ENCODE peak calls at places on chromosomes 1 and 21, in four cellular contexts. Y, V, D and G are unnamed samples.

GRCh38 chr21:45423201-45423955 is 18.4 kb downstream of the COL18A1 start:
- DNase-seq in D (no peak), Y (peak), V (no peak), G (no peak)

GRCh38 chr1:67149179-67149770 is 14.5 kb upstream of the C1orf141 start:
- DNase-seq in D (peak), Y (peak), V (peak), G (no peak)

GRCh38 chr1:204880906-204881305 is 10.2 kb downstream of the NFASC start:
- DNase-seq in D (no peak), Y (no peak), V (no peak), G (no peak)

GRCh38 chr21:43603230-43603626 is 56.1 kb downstream of the HSF2BP start:
- DNase-seq in Y (no peak), V (no peak), D (no peak), G (no peak)

GRCh38 chr21:16046625-16047340 is 317.0 kb downstream of the USP25 start:
- DNase-seq in D (peak), V (peak), Y (no peak), G (no peak)

GRCh38 chr1:78483903-78484302 is 6.9 kb upstream of the PTGFR start:
- DNase-seq in D (no peak), Y (peak), V (no peak), G (no peak)

GRCh38 chr1:211018690-211019089 is 115.3 kb downstream of the KCNH1 start:
- DNase-seq in Y (no peak), V (no peak), D (no peak), G (no peak)

GRCh38 chr1:207499573-207499972 is 3.6 kb downstream of the CR1 start:
- DNase-seq in D (peak), Y (peak), V (peak), G (no peak)

GRCh38 chr1:165891461-165891860 is 64.0 kb downstream of the UCK2 start:
- DNase-seq in Y (no peak), D (peak), V (no peak), G (no peak)

GRCh38 chr1:32031578-32032286 is 18.1 kb downstream of the KHDRBS1 start:
- DNase-seq in Y (no peak), D (peak), V (peak), G (no peak)

GRCh38 chr21:28640326-28640725 is 352.4 kb downstream of the LTN1 start:
- DNase-seq in D (no peak), Y (no peak), V (no peak), G (no peak)

GRCh38 chr1:214550339-214551051 is 907 bp downstream of the PTPN14 start:
- DNase-seq in D (peak), V (peak), Y (peak), G (no peak)
- TF ChIP-seq CTCF in D (no peak), V (no peak), Y (no peak), G (no peak)

GRCh38 chr1:162635418-162635817 is 3.2 kb downstream of the DDR2 start:
- DNase-seq in D (no peak), Y (no peak), V (no peak), G (no peak)

GRCh38 chr1:162632234-162632666 is at the start of gene DDR2:
- DNase-seq in Y (no peak), D (peak), V (no peak), G (no peak)

GRCh38 chr1:162632743-162633326 is 571 bp downstream of the DDR2 start:
- DNase-seq in V (no peak), D (peak), Y (no peak), G (no peak)

GRCh38 chr1:162631546-162632233 is 574 bp upstream of the DDR2 start:
- DNase-seq in Y (peak), D (peak), V (no peak), G (no peak)

GRCh38 chr1:162633327-162633762 is 1.1 kb downstream of the DDR2 start:
- DNase-seq in Y (no peak), D (peak), V (no peak), G (no peak)
- TF ChIP-seq CTCF in Y (no peak), D (peak), V (no peak), G (no peak)

GRCh38 chr1:235919797-235920475 is 53.2 kb upstream of the LYST start:
- DNase-seq in V (peak), D (peak), Y (no peak), G (no peak)
- TF ChIP-seq CTCF in V (no peak), D (no peak), Y (no peak), G (no peak)

GRCh38 chr1:170666661-170667060 is 2.7 kb downstream of the PRRX1 start:
- DNase-seq in Y (peak), V (no peak), D (peak), G (no peak)

GRCh38 chr1:170663441-170664282 is at the start of gene PRRX1:
- DNase-seq in Y (no peak), D (peak), V (no peak), G (no peak)

GRCh38 chr1:170665625-170666024 is 1.7 kb downstream of the PRRX1 start:
- DNase-seq in Y (no peak), V (no peak), D (peak), G (no peak)

GRCh38 chr1:170664283-170664827 is 424 bp downstream of the PRRX1 start:
- DNase-seq in D (peak), Y (peak), V (peak), G (no peak)

DNA sequence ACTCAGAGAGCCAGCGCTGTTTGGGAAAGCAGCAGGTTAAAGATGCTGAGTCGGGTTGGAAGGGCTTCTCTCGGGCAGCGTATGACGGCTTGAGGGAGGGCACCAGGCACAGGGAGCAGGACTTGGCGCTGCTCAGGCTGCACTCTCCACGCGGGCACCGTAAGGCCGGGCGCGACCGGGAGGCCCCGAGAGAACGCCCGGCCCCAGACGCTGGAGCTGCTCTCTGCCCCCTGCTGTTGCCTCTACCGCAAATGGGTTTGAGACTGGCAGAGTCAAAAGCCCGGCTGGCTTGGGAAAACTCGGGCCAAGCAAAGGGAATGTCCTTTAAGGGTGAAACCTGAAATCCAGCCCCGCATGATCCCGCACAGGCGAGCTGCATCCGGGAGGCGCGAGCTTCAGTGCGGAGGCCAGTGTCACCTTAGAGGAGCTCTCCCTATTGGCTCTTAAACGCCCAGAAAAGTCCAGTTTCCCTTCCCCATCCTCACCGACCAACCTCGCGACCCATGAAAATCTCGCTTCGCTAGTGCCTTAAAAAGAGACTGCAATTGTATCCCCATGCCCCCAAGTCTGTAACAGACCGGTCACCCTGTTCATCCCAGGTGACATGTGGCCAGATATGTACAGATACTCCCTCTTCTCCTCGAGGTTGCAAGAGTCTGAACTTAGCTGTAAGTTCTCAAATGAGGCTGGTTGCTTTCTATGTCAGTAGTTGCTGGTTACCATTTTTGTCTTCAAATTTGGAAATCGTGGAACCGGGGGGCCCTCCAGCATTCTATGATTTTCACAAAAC is 1.1 kb downstream of the PRRX1 start:
- DNase-seq in Y (peak), D (peak), V (no peak), G (no peak)
- TF ChIP-seq CTCF in Y (no peak), D (peak), V (no peak), G (peak)

GRCh38 chr1:12014141-12014981 is 4.9 kb upstream of the MIIP start:
- DNase-seq in D (no peak), Y (no peak), V (peak), G (no peak)
- TF ChIP-seq CTCF in D (no peak), Y (no peak), V (no peak), G (no peak)

GRCh38 chr1:160550572-160551034 is 27.5 kb upstream of the SLAMF6 start:
- DNase-seq in Y (no peak), V (no peak), D (no peak), G (no peak)
- TF ChIP-seq CTCF in Y (no peak), V (no peak), D (no peak), G (peak)

GRCh38 chr1:202046748-202047708 is 36.6 kb downstream of the ELF3 start:
- DNase-seq in D (no peak), Y (no peak), V (peak), G (no peak)
- TF ChIP-seq CTCF in D (no peak), Y (no peak), V (no peak), G (no peak)

DNA sequence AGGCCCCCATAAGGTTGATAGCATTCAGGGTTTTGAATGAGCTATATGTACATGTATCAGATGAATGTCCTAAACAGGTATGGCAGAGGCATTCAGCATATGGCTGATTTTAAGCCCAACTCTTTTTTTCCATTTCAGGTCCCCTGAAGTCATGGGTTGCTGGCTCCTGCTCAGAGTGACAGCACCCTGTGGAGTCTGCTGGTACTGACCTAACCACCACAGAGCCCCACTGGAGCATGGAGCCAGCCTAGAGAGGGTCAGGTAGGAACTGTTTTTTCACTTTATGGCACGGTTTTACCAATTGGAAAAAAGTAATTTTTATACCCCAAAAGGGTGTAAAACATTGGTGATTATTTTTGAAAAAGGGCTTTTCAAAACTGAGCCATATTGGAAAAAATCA is 82.5 kb upstream of the MPC2 start:
- DNase-seq in Y (no peak), D (no peak), V (no peak), G (no peak)
- TF ChIP-seq CTCF in Y (no peak), D (no peak), V (no peak), G (no peak)

DNA sequence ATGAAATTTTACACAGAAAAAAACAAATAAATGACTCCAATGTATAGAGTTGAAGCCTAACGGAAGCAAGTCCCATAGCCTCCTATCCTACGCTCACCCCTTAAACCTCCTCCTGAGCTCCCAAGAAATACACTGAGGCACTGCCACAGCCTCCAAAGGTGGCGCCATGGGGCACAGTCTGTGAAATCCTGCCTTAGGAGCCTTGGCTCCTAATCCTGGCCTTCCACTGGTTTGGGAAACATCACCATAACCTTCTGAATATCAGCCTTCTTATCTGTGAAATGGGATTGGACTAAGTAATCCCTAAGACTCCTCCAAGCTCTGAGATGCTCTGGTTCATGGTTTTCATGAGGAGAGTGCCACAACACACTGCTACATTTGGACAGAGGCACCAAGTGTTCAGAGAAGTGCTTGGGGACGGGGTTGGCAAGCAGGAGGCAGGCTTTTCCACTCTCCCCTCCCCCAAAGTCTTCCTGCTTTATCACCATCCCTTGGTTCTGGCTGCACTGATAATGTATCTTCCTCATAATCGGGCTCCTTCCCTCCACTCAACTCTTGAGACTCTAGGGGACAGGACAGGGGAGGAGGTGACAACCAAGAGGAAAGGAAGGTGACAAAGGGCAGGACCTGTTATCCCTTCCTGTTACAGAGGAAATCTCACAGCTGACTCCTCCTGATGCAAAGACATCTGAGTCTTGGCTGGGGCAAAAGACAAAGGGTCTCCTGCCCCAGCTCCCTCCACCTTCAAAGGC is 2.7 kb downstream of the SLAMF7 start:
- DNase-seq in D (no peak), Y (no peak), V (no peak), G (no peak)
- TF ChIP-seq CTCF in D (no peak), Y (no peak), V (no peak), G (no peak)